ENCODE peak calls at places on chromosome 22, in four cellular contexts. L is neural progenitor cell, O is endothelial cell of umbilical vein, K is left lung. V is an unnamed sample.

GRCh38 chr22:48161354-48161753 is 1398.9 kb downstream of the TBC1D22A start:
- DNase-seq in K (no peak), O (no peak), L (no peak), V (no peak)

GRCh38 chr22:49660794-49661781 is 166.6 kb downstream of the BRD1 start:
- DNase-seq in O (no peak), K (no peak), L (no peak), V (peak; percentile 72)

GRCh38 chr22:48004038-48004437 is 1241.6 kb downstream of the TBC1D22A start:
- DNase-seq in K (no peak), L (no peak), O (no peak), V (no peak)

GRCh38 chr22:47548953-47549740 is 786.7 kb downstream of the TBC1D22A start:
- DNase-seq in K (no peak), L (no peak), O (no peak), V (no peak)

GRCh38 chr22:29912605-29913398 is 29.8 kb downstream of the MTMR3 start:
- DNase-seq in L (no peak), K (no peak), O (no peak), V (no peak)

GRCh38 chr22:49975543-49976389 is 15.2 kb downstream of the PIM3 start:
- DNase-seq in O (no peak), L (peak; percentile 52), K (peak; percentile 33), V (peak; percentile 69)

GRCh38 chr22:48575567-48576332 is 1251.9 kb downstream of the BRD1 start:
- DNase-seq in K (no peak), O (no peak), L (peak; percentile 65), V (no peak)

GRCh38 chr22:48367731-48368130 is 1459.9 kb downstream of the BRD1 start:
- DNase-seq in O (no peak), L (no peak), K (no peak), V (no peak)

GRCh38 chr22:22026157-22026831 is 43.7 kb upstream of the TOP3B start:
- DNase-seq in L (no peak), O (no peak), K (no peak), V (no peak)

GRCh38 chr22:37032535-37033460 is 13.3 kb downstream of the MPST start:
- DNase-seq in L (no peak), K (peak; percentile 77), O (no peak), V (no peak)

GRCh38 chr22:38756631-38757463 is 1.0 kb upstream of the SUN2 start:
- DNase-seq in L (no peak), O (peak; percentile 10), K (peak; percentile 59), V (no peak)

GRCh38 chr22:33451851-33452469 is 393.8 kb upstream of the SYN3 start:
- DNase-seq in O (no peak), K (no peak), L (no peak), V (no peak)

DNA sequence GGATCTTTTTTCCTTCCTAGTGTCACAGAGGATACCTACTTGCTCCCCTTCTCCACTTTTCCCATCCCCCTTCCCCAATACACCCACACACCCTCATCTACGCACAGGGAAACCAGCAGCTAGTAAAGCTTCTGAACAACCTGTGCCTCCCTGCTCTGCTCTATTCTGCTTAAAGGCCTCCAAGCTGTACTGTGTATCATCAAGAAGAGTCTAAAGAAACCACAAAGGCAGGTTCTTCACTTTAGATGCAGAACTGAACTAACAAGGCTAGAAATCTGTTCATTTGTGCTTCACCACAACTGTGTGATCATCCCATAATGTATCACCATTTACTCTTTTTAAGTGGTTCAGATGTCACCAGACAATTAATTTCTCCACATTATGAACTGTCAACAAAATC is 132.5 kb downstream of the SGSM3 start:
- DNase-seq in O (no peak), L (no peak), K (no peak), V (no peak)
- H3K27ac ChIP-seq in O (no peak overlapping the region), L (no peak overlapping the region), K (no peak overlapping the region), V (no peak overlapping the region)

DNA sequence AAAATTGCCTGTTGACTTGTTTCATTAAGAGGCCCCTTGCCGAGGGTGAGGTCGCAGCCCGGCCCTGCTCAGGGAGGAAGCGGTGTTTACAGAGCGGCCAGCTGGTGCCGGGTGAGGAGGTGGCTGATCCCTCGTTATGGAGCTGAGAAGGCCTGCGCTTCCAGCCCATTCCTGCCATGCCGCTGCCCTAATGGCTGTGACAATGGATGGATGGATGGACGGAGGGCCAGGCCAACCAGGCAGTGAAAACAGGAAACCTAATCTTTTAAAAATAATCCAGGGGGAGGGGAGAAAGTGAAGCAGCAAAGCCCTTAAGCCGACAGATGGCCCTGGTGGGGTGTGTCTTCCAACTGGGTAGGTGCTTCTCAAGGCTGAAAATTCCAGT is 38.5 kb downstream of the BCR start:
- DNase-seq in L (peak; percentile 81), K (peak; percentile 88), O (peak; percentile 95), V (no peak)
- H3K4me1 ChIP-seq in L (peaks cover 27% of the 10 kb centered on the region), K (peaks cover 100% of the 10 kb centered on the region), O (peaks cover 92% of the 10 kb centered on the region), V (peaks cover 73% of the 10 kb centered on the region)

GRCh38 chr22:42959472-42960145 is 55.3 kb downstream of the PACSIN2 start:
- DNase-seq in O (peak; percentile 98), L (no peak), K (peak; percentile 59), V (peak; percentile 64)

GRCh38 chr22:42962295-42963230 is 52.4 kb downstream of the PACSIN2 start:
- DNase-seq in L (no peak), O (no peak), K (peak; percentile 82), V (peak; percentile 79)

GRCh38 chr22:42963231-42963595 is 51.7 kb downstream of the PACSIN2 start:
- DNase-seq in L (no peak), K (no peak), O (no peak), V (no peak)

GRCh38 chr22:42960146-42960509 is 54.8 kb downstream of the PACSIN2 start:
- DNase-seq in K (no peak), L (no peak), O (no peak), V (peak; percentile 48)

GRCh38 chr22:42961815-42962214 is 53.1 kb downstream of the PACSIN2 start:
- DNase-seq in K (no peak), O (no peak), L (no peak), V (peak; percentile 77)
- H3K27ac ChIP-seq in K (peak overlapping the region; percentile 79), O (no peak overlapping the region), L (no peak overlapping the region), V (peak overlapping the region; percentile 42)

GRCh38 chr22:25972397-25972796 is 196.9 kb upstream of the SEZ6L start:
- DNase-seq in L (no peak), K (no peak), O (no peak), V (no peak)
- H3K4me1 ChIP-seq in L (peaks cover 20% of the 10 kb centered on the region), K (no peaks in the 10 kb centered on the region), O (no peaks in the 10 kb centered on the region), V (no peaks in the 10 kb centered on the region)

GRCh38 chr22:28795932-28796856 is 4.2 kb downstream of the XBP1 start:
- DNase-seq in K (no peak), O (no peak), L (no peak), V (no peak)
- H3K27ac ChIP-seq in K (no peak overlapping the region), O (no peak overlapping the region), L (no peak overlapping the region), V (peak overlapping the region; percentile 13)

DNA sequence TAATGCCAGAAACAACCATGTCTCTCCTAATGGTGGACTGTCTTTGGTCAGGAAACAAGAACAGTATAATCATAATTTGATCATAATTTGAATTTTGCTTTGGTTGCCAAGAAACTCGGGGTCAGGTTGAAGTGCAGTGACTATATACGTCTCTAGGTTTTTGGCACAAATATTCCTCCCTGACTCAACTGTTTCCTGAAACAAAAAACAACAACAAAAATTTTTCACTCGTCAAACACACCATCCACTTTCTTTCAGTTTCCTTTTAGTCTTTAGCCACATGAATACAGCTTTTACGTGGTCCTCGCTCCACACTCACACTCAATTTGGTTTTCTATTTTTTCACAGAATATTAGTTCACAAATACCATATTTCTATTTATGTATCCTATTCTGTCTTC is 5.4 kb upstream of the FBLN1 start:
- DNase-seq in K (no peak), O (peak; percentile 25), L (no peak), V (no peak)
- H3K4me1 ChIP-seq in K (no peaks in the 10 kb centered on the region), O (no peaks in the 10 kb centered on the region), L (peaks cover 15% of the 10 kb centered on the region), V (peaks cover 26% of the 10 kb centered on the region)

DNA sequence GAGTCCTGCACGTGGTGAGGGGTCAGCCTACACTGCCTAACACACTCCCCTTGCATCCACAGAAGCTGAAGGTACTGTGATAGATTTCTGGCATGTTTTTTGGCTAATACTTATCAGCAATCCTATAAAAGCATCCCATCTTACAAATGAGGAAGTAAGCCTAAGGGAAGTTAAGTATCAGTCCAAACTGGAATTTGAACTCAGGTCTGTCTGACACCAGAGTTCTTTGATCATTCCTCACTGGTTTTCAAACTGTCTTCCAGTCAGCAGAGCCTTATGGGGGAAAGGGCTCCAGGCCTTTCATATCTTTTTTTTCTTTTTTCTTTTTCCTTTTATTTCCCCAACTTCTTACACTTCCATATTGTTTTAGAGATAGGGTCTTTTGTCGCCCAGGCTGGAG is 105.6 kb downstream of the RBFOX2 start:
- DNase-seq in L (no peak), K (no peak), O (no peak), V (no peak)
- H3K27ac ChIP-seq in L (no peak overlapping the region), K (peak overlapping the region; percentile 68), O (no peak overlapping the region), V (no peak overlapping the region)